ENCODE peak calls at places on chromosome 17, in ten cellular contexts. C is fibroblast of lung, R is mammary epithelial cell, M is H9, A is mesendoderm, L is DND-41, T is HCT116, H is H1, W is mesenchymal stem cell, Y is adipocyte. G is an unnamed sample.

GRCh38 chr17:2050246-2050866 is 4.5 kb upstream of the HIC1 start:
- DNase-seq in C (peak; percentile 79), R (peak; percentile 58), M (peak; percentile 72), A (peak; percentile 77), L (peak; percentile 77), T (peak; percentile 51), H (no peak), W (peak; percentile 78), Y (peak; percentile 86), G (peak; percentile 85)

GRCh38 chr17:80101946-80102706 is 745 bp downstream of the GAA start:
- DNase-seq in C (peak; percentile 54), R (peak; percentile 27), M (no peak), A (peak; percentile 34), L (peak; percentile 25), T (no peak), H (no peak), W (peak; percentile 69), Y (peak; percentile 41), G (peak; percentile 51)

GRCh38 chr17:80187493-80187892 is 17.7 kb downstream of the CARD14 start:
- DNase-seq in C (peak; percentile 38), R (peak; percentile 45), M (no peak), A (no peak), L (no peak), T (no peak), H (no peak), W (no peak), Y (no peak), G (peak; percentile 77)

GRCh38 chr17:36657763-36658490 is 56.5 kb downstream of the MRM1 start:
- DNase-seq in C (no peak), R (no peak), M (peak; percentile 76), A (peak; percentile 61), L (peak; percentile 9), T (no peak), H (no peak), W (peak; percentile 20), Y (peak; percentile 5), G (peak; percentile 28)

GRCh38 chr17:53234138-53234537 is 588.6 kb upstream of the KIF2B start:
- DNase-seq in C (no peak), R (no peak), M (no peak), A (no peak), L (no peak), T (no peak), H (no peak), W (no peak), Y (no peak), G (no peak)

GRCh38 chr17:1116602-1117001 is 63.2 kb downstream of the ABR start:
- DNase-seq in C (no peak), R (no peak), M (no peak), A (no peak), L (no peak), T (no peak), H (no peak), W (no peak), Y (no peak), G (no peak)

GRCh38 chr17:39513256-39513655 is 52.0 kb downstream of the CDK12 start:
- DNase-seq in C (no peak), R (no peak), M (no peak), A (no peak), L (no peak), T (no peak), H (no peak), W (no peak), Y (no peak), G (no peak)

GRCh38 chr17:32671891-32672290 is 185.1 kb downstream of the CDK5R1 start:
- DNase-seq in C (peak; percentile 11), R (no peak), M (no peak), A (no peak), L (no peak), T (no peak), H (no peak), W (no peak), Y (no peak), G (peak; percentile 19)

GRCh38 chr17:58643147-58643546 is 48.7 kb downstream of the TEX14 start:
- DNase-seq in C (peak; percentile 37), R (peak; percentile 46), M (no peak), A (no peak), L (no peak), T (no peak), H (no peak), W (peak; percentile 39), Y (peak; percentile 50), G (peak; percentile 72)

GRCh38 chr17:28467456-28468025 is 5.9 kb upstream of the SLC13A2 start:
- DNase-seq in C (peak; percentile 38), R (peak; percentile 86), M (no peak), A (no peak), L (no peak), T (no peak), H (no peak), W (peak; percentile 68), Y (peak; percentile 71), G (peak; percentile 79)

GRCh38 chr17:28468781-28469180 is 4.7 kb upstream of the SLC13A2 start:
- DNase-seq in C (no peak), R (no peak), M (no peak), A (no peak), L (no peak), T (no peak), H (no peak), W (no peak), Y (no peak), G (no peak)

GRCh38 chr17:28466001-28466400 is 7.4 kb upstream of the SLC13A2 start:
- DNase-seq in C (no peak), R (no peak), M (no peak), A (no peak), L (no peak), T (no peak), H (no peak), W (no peak), Y (no peak), G (no peak)

GRCh38 chr17:28469376-28469775 is 4.1 kb upstream of the SLC13A2 start:
- DNase-seq in C (no peak), R (no peak), M (no peak), A (peak; percentile 18), L (no peak), T (no peak), H (no peak), W (no peak), Y (no peak), G (no peak)

DNA sequence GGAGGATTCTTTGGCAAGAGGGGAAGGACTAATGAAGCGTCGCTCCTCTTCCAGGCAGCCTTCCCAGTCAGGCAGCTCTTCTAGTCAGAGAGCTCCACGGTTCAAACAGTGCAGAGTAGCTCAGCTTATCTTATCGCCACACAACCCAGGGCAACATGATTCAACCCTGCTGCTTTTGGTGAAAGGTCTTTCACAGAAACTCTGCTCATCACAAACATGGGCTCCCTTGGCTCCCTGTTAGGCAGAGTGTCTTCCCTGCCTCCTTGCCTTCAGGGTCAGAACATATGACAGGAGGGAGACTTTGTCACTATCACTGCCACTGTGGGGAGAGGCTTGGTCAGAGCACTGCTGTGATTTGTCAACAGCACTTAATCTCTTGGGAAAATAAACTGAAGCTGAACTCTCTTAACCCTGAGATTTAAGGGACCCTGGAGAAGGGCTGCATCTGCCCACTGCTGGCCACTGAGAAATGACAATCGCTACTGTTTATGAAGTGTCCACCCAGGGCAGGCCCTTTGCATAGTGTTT is 6.9 kb upstream of the SLC13A2 start:
- DNase-seq in C (no peak), R (peak; percentile 23), M (no peak), A (peak; percentile 51), L (no peak), T (no peak), H (no peak), W (peak; percentile 12), Y (no peak), G (peak; percentile 15)
- H3K9ac ChIP-seq in C (no peak overlapping the region), R (no peak overlapping the region), M (no peak overlapping the region), A (no peak overlapping the region), L (no peak overlapping the region), T (no peak overlapping the region), H (no peak overlapping the region), W (no peak overlapping the region), Y (no peak overlapping the region), G (no peak overlapping the region)

GRCh38 chr17:29145289-29146058 is 34.7 kb downstream of the MYO18A start:
- DNase-seq in C (peak; percentile 83), R (peak; percentile 57), M (peak; percentile 92), A (peak; percentile 93), L (peak; percentile 82), T (no peak), H (peak; percentile 50), W (peak; percentile 84), Y (peak; percentile 87), G (peak; percentile 88)
- H3K4me1 ChIP-seq in C (peaks cover 18% of the 10 kb centered on the region), R (peaks cover 68% of the 10 kb centered on the region), M (peaks cover 2% of the 10 kb centered on the region), A (peaks cover 6% of the 10 kb centered on the region), L (peaks cover 45% of the 10 kb centered on the region), T (peaks cover 92% of the 10 kb centered on the region), H (peaks cover 12% of the 10 kb centered on the region), W (peaks cover 31% of the 10 kb centered on the region), Y (peaks cover 35% of the 10 kb centered on the region), G (peaks cover 19% of the 10 kb centered on the region)

DNA sequence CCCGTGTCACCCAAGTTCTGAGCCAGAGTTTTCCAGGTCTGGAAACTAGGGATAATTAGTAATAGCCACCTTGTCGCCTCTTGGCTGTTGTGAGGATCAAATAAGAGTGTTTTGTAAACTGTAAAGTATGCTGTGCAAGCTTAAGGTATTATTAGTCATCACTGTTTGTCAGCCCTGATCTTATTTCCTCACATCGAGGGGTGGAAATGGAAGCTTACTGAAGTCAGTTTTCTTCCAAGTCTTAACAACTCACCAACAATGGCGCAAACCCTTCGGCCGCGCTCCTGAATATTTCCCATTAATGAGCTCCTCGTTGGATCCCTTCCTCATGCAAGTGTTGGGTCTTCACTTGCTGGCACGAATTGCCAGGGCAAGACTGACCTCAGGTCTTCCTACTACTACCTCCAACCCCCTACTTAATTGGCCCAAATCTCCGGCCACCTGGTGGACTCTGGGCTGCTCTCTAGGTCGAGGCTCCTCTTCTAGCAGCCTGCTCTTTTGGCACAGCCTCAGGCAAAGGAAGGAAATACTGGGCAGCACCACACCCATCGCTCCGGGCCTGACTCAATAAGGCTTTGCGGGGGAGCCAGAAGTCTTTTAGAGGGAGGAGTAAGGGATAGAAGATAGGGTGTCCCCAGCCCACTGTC is 874 bp upstream of the SLC35B1 start:
- DNase-seq in C (no peak), R (no peak), M (peak; percentile 68), A (peak; percentile 32), L (no peak), T (no peak), H (no peak), W (no peak), Y (no peak), G (peak; percentile 70)
- H3K9ac ChIP-seq in C (peak overlapping the region; percentile 35), R (peak overlapping the region; percentile 83), M (no peak overlapping the region), A (no peak overlapping the region), L (peak overlapping the region; percentile 74), T (peak overlapping the region; percentile 52), H (no peak overlapping the region), W (peak overlapping the region; percentile 96), Y (peak overlapping the region; percentile 95), G (peak overlapping the region; percentile 97)

GRCh38 chr17:78823282-78824046 is 17.1 kb downstream of the USP36 start:
- DNase-seq in C (no peak), R (no peak), M (no peak), A (no peak), L (no peak), T (no peak), H (no peak), W (no peak), Y (no peak), G (no peak)
- H3K4me1 ChIP-seq in C (peaks cover 8% of the 10 kb centered on the region), R (no peaks in the 10 kb centered on the region), M (no peaks in the 10 kb centered on the region), A (no peaks in the 10 kb centered on the region), L (peaks cover 31% of the 10 kb centered on the region), T (no peaks in the 10 kb centered on the region), H (no peaks in the 10 kb centered on the region), W (peaks cover 27% of the 10 kb centered on the region), Y (peaks cover 4% of the 10 kb centered on the region), G (peaks cover 20% of the 10 kb centered on the region)

G was measured in GM23248.